ENCODE peak calls at places on chromosome 6, in six cellular contexts. B, Q, T, P, D and O are unnamed samples.

GRCh38 chr6:39077882-39078594 is 29.5 kb downstream of the GLP1R start:
- DNase-seq in B (no peak), D (no peak), T (no peak), Q (no peak), P (no peak), O (no peak)

GRCh38 chr6:139030539-139030938 is 2.0 kb downstream of the ABRACL start:
- DNase-seq in B (no peak), T (no peak), P (no peak), Q (no peak), D (peak; percentile 48), O (no peak)

GRCh38 chr6:41901882-41902519 is 6.8 kb upstream of the USP49 start:
- DNase-seq in Q (no peak), T (no peak), B (no peak), P (no peak), D (no peak), O (no peak)

GRCh38 chr6:13615802-13616140 is 636 bp downstream of the NOL7 start:
- DNase-seq in D (no peak), P (no peak), B (no peak), T (peak; percentile 54), Q (no peak), O (peak; percentile 29)

GRCh38 chr6:24959333-24959732 is 23.6 kb upstream of the RIPOR2 start:
- DNase-seq in P (no peak), T (no peak), B (no peak), Q (no peak), D (no peak), O (no peak)

GRCh38 chr6:157929765-157930319 is 51.8 kb upstream of the SYNJ2 start:
- DNase-seq in P (no peak), D (no peak), T (no peak), B (no peak), Q (no peak), O (no peak)

GRCh38 chr6:14272111-14273085 is 154.8 kb downstream of the CD83 start:
- DNase-seq in Q (no peak), D (no peak), P (no peak), T (no peak), B (no peak), O (no peak)

GRCh38 chr6:45843848-45844521 is 171.7 kb downstream of the CLIC5 start:
- DNase-seq in D (no peak), B (no peak), T (no peak), Q (no peak), P (peak; percentile 4), O (no peak)

GRCh38 chr6:90024633-90025032 is 130.4 kb downstream of the GJA10 start:
- DNase-seq in D (no peak), B (no peak), Q (no peak), T (no peak), P (no peak), O (no peak)

GRCh38 chr6:33744895-33745546 is 1.7 kb downstream of the IP6K3 start:
- DNase-seq in Q (no peak), P (no peak), D (no peak), T (no peak), B (no peak), O (no peak)

GRCh38 chr6:139142267-139142666 is 7.4 kb downstream of the HECA start:
- DNase-seq in D (no peak), B (no peak), Q (no peak), P (no peak), T (no peak), O (no peak)

GRCh38 chr6:2433686-2434085 is 188.3 kb upstream of the GMDS start:
- DNase-seq in B (no peak), Q (no peak), D (no peak), T (no peak), P (no peak), O (no peak)

GRCh38 chr6:53483423-53484353 is 61.2 kb downstream of the GCLC start:
- DNase-seq in B (no peak), Q (no peak), P (peak; percentile 26), T (peak; percentile 31), D (no peak), O (no peak)

GRCh38 chr6:163113358-163113962 is 301.1 kb upstream of the QKI start:
- DNase-seq in Q (no peak), D (no peak), T (no peak), B (no peak), P (no peak), O (no peak)

GRCh38 chr6:109963598-109964170 is 14.4 kb upstream of the GPR6 start:
- DNase-seq in D (no peak), Q (peak; percentile 18), B (no peak), P (no peak), T (no peak), O (no peak)

GRCh38 chr6:161079566-161080262 is 88.1 kb downstream of the MAP3K4 start:
- DNase-seq in T (no peak), D (no peak), Q (no peak), P (no peak), B (no peak), O (no peak)

GRCh38 chr6:42099340-42100028 is 42.9 kb downstream of the C6orf132 start:
- DNase-seq in D (no peak), Q (no peak), T (no peak), P (peak; percentile 39), B (no peak), O (no peak)

GRCh38 chr6:12158686-12159415 is 131.3 kb upstream of the EDN1 start:
- DNase-seq in P (no peak), B (no peak), D (no peak), T (no peak), Q (no peak), O (no peak)

GRCh38 chr6:145848555-145848954 is 34.0 kb upstream of the FBXO30 start:
- DNase-seq in D (no peak), T (peak; percentile 23), Q (no peak), P (no peak), B (no peak), O (no peak)

GRCh38 chr6:135372758-135373157 is 124.8 kb downstream of the AHI1 start:
- DNase-seq in D (no peak), T (no peak), B (no peak), Q (no peak), P (no peak), O (no peak)

GRCh38 chr6:32796848-32797776 is 19.7 kb downstream of the HLA-DOB start:
- DNase-seq in B (peak; percentile 19), D (no peak), Q (peak; percentile 31), T (peak; percentile 48), P (peak; percentile 57), O (peak; percentile 32)

GRCh38 chr6:75023634-75024033 is 182.2 kb downstream of the COL12A1 start:
- DNase-seq in Q (no peak), B (no peak), P (no peak), T (no peak), D (no peak), O (no peak)

GRCh38 chr6:13177617-13178506 is 150.5 kb downstream of the TBC1D7 start:
- DNase-seq in T (no peak), D (no peak), Q (no peak), B (no peak), P (no peak), O (no peak)

DNA sequence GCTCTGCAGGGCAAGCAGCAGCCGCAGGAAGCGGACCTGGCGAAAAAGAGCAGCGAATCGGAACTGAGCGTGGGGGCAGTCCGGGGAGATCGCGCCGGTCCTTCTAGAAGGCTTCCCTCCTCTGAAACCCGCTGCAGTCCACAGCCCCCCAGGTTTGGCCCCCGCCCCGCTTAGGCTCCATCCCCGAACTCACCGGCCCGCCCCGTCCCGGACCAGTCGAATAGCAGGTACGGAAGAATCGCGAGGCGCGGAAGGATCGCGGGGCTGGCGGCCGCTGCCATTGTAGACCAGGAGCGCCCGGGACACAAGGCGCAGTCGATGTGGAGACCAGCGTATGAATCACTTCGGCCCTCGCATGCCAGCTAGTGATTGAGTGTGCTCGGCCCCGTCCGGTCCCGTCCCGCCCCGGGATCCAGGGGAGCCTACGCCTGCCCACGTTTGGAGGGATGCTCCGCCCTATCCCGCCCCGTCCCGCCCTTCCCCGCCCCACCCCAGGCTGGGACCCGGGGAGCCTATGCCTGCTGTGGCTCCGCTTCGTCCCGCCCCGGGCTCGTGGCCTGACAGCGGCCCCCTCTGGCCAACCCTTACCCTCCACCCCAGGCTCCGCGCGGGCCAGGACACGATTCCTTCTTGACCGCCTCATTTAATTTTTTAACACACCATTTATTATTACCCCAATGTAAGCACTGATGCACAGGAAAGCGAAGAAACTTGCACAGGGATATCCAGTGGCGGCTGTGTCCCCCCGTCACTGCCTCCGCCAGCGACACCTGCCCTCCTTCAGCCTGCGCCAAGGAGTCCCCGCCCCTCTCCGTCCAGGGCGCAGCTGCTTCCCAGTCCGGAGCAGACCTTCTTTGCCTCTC is at the start of gene ULBP3:
- DNase-seq in D (no peak), P (peak; percentile 69), Q (peak; percentile 89), B (peak; percentile 76), T (peak; percentile 93), O (peak; percentile 93)
- TF ChIP-seq JUND in D (no peak), P (no peak), Q (no peak), B (no peak), T (no peak), O (no peak)

GRCh38 chr6:44269921-44270525 is at the start of gene TMEM151B:
- DNase-seq in D (no peak), P (no peak), B (no peak), T (peak; percentile 67), Q (no peak), O (no peak)
- TF ChIP-seq JUND in D (no peak), P (no peak), B (no peak), T (no peak), Q (no peak), O (no peak)

GRCh38 chr6:5764401-5764955 is 242.2 kb downstream of the NRN1 start:
- DNase-seq in B (no peak), Q (no peak), P (no peak), D (peak; percentile 8), T (no peak), O (no peak)
- TF ChIP-seq JUND in B (no peak), Q (no peak), P (no peak), D (no peak), T (no peak), O (no peak)

GRCh38 chr6:148697895-148698440 is 48.9 kb upstream of the UST start:
- DNase-seq in P (no peak), Q (no peak), T (no peak), D (no peak), B (no peak), O (no peak)

GRCh38 chr6:148698671-148699180 is 48.1 kb upstream of the UST start:
- DNase-seq in D (no peak), P (no peak), Q (no peak), B (no peak), T (no peak), O (no peak)

GRCh38 chr6:148700047-148700712 is 46.6 kb upstream of the UST start:
- DNase-seq in P (no peak), Q (no peak), B (no peak), T (no peak), D (no peak), O (no peak)

GRCh38 chr6:148701393-148701774 is 45.4 kb upstream of the UST start:
- DNase-seq in P (no peak), Q (no peak), D (no peak), B (no peak), T (no peak), O (peak; percentile 1)

DNA sequence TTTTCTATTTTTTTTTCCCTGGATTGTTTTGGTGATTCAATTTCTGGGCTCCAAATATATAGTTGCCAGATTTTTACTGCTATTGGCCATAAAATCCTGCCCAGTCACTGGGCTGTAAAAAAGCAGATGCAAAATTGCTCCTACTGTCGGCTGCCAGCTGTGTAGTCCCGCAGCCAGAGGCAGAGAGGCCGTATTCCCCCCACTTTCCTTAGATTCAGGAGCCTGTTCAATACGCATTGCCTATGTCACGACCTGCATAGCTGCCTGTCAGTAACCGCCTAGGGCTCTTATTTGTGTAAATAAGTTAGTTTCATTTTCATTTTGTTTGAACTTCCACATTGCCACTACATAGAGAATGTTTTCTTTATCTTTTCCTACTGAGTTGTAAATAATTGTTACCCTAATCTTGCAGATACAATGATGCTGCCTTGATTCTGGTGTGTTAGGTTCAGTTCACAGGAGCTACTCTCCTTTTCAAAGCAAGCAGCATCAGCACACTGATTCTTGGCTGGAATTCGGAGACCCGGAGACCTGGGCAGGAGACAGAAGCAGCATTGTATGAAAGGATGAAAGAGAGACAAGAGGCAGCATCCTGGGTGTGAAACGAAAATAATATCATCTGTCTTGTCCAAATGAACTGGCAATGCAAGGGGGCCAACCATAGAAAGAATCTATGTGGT is 46.0 kb upstream of the UST start:
- DNase-seq in T (no peak), P (no peak), Q (no peak), D (no peak), B (no peak), O (peak; percentile 50)
- TF ChIP-seq JUND in T (no peak), P (no peak), Q (no peak), D (no peak), B (no peak), O (no peak)